ENCODE peak calls at places on chromosomes 7 and 10, in seven cellular contexts. F is kidney, I is psoas muscle, V is cardiac muscle cell, A is fibroblast of lung, C is kidney epithelial cell, T is endothelial cell of umbilical vein. K is an unnamed sample. For H3K36me3, the result is how much of the 10 kb centered on the place peaks cover.

GRCh38 chr10:86635402-86635801 is 18.9 kb upstream of the OPN4 start:
- DNase-seq in F (no peak), I (no peak), V (peak), A (peak), C (no peak), T (no peak), K (no peak)

GRCh38 chr7:127807829-127808228 is 155.8 kb downstream of the SND1 start:
- DNase-seq in F (no peak), I (no peak), V (no peak), A (no peak), C (no peak), T (no peak), K (no peak)

GRCh38 chr7:26457702-26458327 is 166.2 kb downstream of the SNX10 start:
- DNase-seq in F (no peak), I (no peak), V (no peak), A (no peak), C (no peak), T (peak), K (no peak)

GRCh38 chr10:128125416-128125943 is 743 bp downstream of the MKI67 start:
- DNase-seq in F (no peak), I (no peak), V (no peak), A (no peak), C (no peak), T (peak), K (no peak)

GRCh38 chr10:125880719-125881118 is 373 bp downstream of the DHX32 start:
- DNase-seq in F (no peak), I (no peak), V (no peak), A (no peak), C (no peak), T (no peak), K (no peak)

GRCh38 chr10:22010973-22011408 is 7.5 kb upstream of the DNAJC1 start:
- DNase-seq in F (no peak), I (no peak), V (peak), A (peak), C (no peak), T (peak), K (no peak)

GRCh38 chr10:24872049-24872789 is 80.2 kb downstream of the PRTFDC1 start:
- DNase-seq in F (no peak), I (no peak), V (no peak), A (no peak), C (no peak), T (no peak), K (no peak)

GRCh38 chr7:27032843-27033242 is 63.0 kb downstream of the HOXA1 start:
- DNase-seq in F (no peak), I (no peak), V (no peak), A (peak), C (no peak), T (no peak), K (no peak)

GRCh38 chr10:18000601-18001000 is 48.9 kb downstream of the SLC39A12 start:
- DNase-seq in F (no peak), I (no peak), V (no peak), A (no peak), C (no peak), T (no peak), K (no peak)

GRCh38 chr7:142898377-142899235 is 13.1 kb upstream of the TRPV6 start:
- DNase-seq in F (no peak), I (no peak), V (no peak), A (no peak), C (no peak), T (no peak), K (no peak)

GRCh38 chr10:73588656-73589055 is 2.5 kb downstream of the USP54 start:
- DNase-seq in F (no peak), I (no peak), V (peak), A (peak), C (no peak), T (no peak), K (no peak)
- H3K4me3 ChIP-seq in F (no peak), I (no peak), V (no peak), A (no peak), C (peak), T (no peak), K (no peak)

DNA sequence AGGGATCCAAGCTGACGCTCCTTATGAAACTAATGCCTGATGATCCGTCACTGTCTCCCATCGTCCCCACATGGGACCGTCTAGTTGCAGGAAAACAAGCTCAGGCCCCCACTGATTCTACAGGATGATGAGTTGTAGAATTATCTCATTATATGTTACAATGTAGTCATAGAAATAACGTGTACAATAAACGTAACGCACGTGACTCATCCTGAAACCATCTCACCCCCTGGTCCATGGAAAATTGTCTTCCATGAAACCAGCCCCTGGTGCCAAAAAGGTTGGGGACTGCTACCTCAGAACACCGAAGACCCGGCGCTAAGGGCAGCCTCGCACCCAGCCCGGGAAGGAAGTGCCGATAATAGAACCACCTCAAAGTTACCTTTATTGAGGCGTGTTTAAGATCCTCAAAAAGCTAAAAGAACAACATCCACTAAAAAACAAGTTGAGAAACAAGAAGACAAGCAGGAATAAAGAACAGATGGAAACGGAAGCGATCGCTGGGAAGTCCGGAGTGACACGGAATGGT is 50.0 kb upstream of the PRKAR1B start:
- DNase-seq in F (peak), I (no peak), V (no peak), A (no peak), C (no peak), T (peak), K (no peak)
- H3K36me3 ChIP-seq in F (under half), I (half or more), V (under half), A (under half), C (under half), T (under half), K (under half)

GRCh38 chr10:96830511-96831199 is 1.4 kb upstream of the LCOR start:
- DNase-seq in F (no peak), I (peak), V (peak), A (peak), C (no peak), T (peak), K (peak)
- H3K4me3 ChIP-seq in F (no peak), I (peak), V (no peak), A (no peak), C (no peak), T (no peak), K (no peak)

GRCh38 chr7:157360483-157361025 is 23.8 kb downstream of the DNAJB6 start:
- DNase-seq in F (no peak), I (no peak), V (no peak), A (no peak), C (no peak), T (no peak), K (no peak)
- H3K36me3 ChIP-seq in F (under half), I (half or more), V (under half), A (under half), C (under half), T (under half), K (under half)

DNA sequence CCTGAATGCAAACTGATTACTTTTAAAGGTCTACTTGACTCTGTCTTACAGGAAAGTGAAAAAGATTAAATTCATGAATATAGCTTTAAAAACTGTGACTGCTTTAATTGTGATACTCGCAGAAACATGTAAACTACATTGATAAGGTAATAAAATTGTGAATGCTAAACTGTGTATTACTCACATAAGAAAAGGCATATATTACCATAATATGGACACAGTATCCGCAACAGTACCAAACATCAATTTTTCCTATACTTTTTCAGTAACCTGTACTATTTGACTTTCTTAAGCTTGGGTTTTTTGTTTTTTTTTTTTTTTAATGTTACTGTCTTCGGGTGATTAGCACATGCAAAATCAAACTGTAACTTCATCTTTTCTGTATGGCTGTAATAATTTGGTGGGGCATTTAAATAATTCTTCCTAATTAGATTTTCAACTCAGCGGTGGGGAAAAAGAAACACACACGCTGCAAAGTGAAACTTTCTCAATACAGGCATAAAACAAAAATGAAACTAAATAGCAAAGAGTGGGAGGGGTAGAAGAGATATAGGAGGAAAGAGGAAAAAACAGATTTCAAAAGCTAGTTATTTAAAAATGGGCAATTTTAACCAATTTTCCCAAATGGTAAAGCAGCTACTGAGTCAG is 23.2 kb downstream of the NT5C3A start:
- DNase-seq in F (no peak), I (no peak), V (peak), A (peak), C (no peak), T (peak), K (no peak)
- H3K4me3 ChIP-seq in F (peak), I (peak), V (no peak), A (peak), C (peak), T (peak), K (peak)

GRCh38 chr7:47988496-47989386 is 9.3 kb upstream of the HUS1 start:
- DNase-seq in F (no peak), I (no peak), V (no peak), A (no peak), C (no peak), T (no peak), K (no peak)
- H3K36me3 ChIP-seq in F (under half), I (under half), V (under half), A (under half), C (under half), T (under half), K (under half)

K was measured in MG63.